ENCODE peak calls at places on chromosomes 4 and X, in six cellular contexts. One of them, this sample, is unnamed.
A peak's percentile ranks its signal among the peaks of the same experiment; 100 is the strongest.

GRCh38 chr4:40335508-40335860 is 351 bp downstream of the CHRNA9 start:
- DNase-seq in substantia nigra: no peak
- DNase-seq in IMR-90: peak; percentile 37
- DNase-seq in kidney tubule cell: peak; percentile 63
- DNase-seq in NCI-H510A treated with DMSO at 0.1 percent for 48 hours: no peak
- DNase-seq in upper lobe of right lung: no peak
- DNase-seq in this sample: peak; percentile 32

GRCh38 chrX:103791233-103791632 is 14.6 kb downstream of the PLP1 start:
- DNase-seq in upper lobe of right lung: no peak
- DNase-seq in NCI-H510A treated with DMSO at 0.1 percent for 48 hours: no peak
- DNase-seq in substantia nigra: no peak
- DNase-seq in IMR-90: peak; percentile 27
- DNase-seq in kidney tubule cell: no peak
- DNase-seq in this sample: no peak

GRCh38 chrX:135484636-135485289 is 35.7 kb upstream of the INTS6L start:
- DNase-seq in NCI-H510A treated with DMSO at 0.1 percent for 48 hours: no peak
- DNase-seq in IMR-90: peak; percentile 57
- DNase-seq in kidney tubule cell: peak; percentile 46
- DNase-seq in substantia nigra: no peak
- DNase-seq in upper lobe of right lung: no peak
- DNase-seq in this sample: no peak

GRCh38 chr4:89196745-89197144 is 85.4 kb downstream of the TIGD2 start:
- DNase-seq in upper lobe of right lung: no peak
- DNase-seq in NCI-H510A treated with DMSO at 0.1 percent for 48 hours: no peak
- DNase-seq in kidney tubule cell: peak; percentile 46
- DNase-seq in substantia nigra: no peak
- DNase-seq in IMR-90: no peak
- DNase-seq in this sample: no peak

GRCh38 chr4:155025762-155026457 is 182.5 kb upstream of the NPY2R start:
- DNase-seq in substantia nigra: no peak
- DNase-seq in upper lobe of right lung: no peak
- DNase-seq in kidney tubule cell: peak; percentile 51
- DNase-seq in NCI-H510A treated with DMSO at 0.1 percent for 48 hours: no peak
- DNase-seq in IMR-90: no peak
- DNase-seq in this sample: no peak

GRCh38 chr4:3241905-3242304 is 7.1 kb upstream of the MSANTD1 start:
- DNase-seq in upper lobe of right lung: no peak
- DNase-seq in IMR-90: peak; percentile 89
- DNase-seq in NCI-H510A treated with DMSO at 0.1 percent for 48 hours: no peak
- DNase-seq in kidney tubule cell: no peak
- DNase-seq in substantia nigra: no peak
- DNase-seq in this sample: no peak

GRCh38 chrX:13899607-13900006 is 82.7 kb upstream of the GPM6B start:
- DNase-seq in upper lobe of right lung: no peak
- DNase-seq in IMR-90: peak; percentile 97
- DNase-seq in NCI-H510A treated with DMSO at 0.1 percent for 48 hours: no peak
- DNase-seq in substantia nigra: no peak
- DNase-seq in kidney tubule cell: peak; percentile 95
- DNase-seq in this sample: no peak

GRCh38 chrX:153378607-153379006 is 22.5 kb downstream of the PNMA6E start:
- DNase-seq in NCI-H510A treated with DMSO at 0.1 percent for 48 hours: no peak
- DNase-seq in upper lobe of right lung: no peak
- DNase-seq in kidney tubule cell: no peak
- DNase-seq in substantia nigra: no peak
- DNase-seq in IMR-90: no peak
- DNase-seq in this sample: peak; percentile 75

GRCh38 chr4:128315756-128316520 is 28.3 kb upstream of the PGRMC2 start:
- DNase-seq in kidney tubule cell: peak; percentile 28
- DNase-seq in NCI-H510A treated with DMSO at 0.1 percent for 48 hours: no peak
- DNase-seq in substantia nigra: no peak
- DNase-seq in IMR-90: no peak
- DNase-seq in upper lobe of right lung: no peak
- DNase-seq in this sample: no peak

GRCh38 chr4:8115916-8116315 is 42.7 kb downstream of the ABLIM2 start:
- DNase-seq in IMR-90: no peak
- DNase-seq in upper lobe of right lung: no peak
- DNase-seq in kidney tubule cell: no peak
- DNase-seq in NCI-H510A treated with DMSO at 0.1 percent for 48 hours: no peak
- DNase-seq in substantia nigra: no peak
- DNase-seq in this sample: peak; percentile 81

GRCh38 chr4:91058345-91058744 is 931.2 kb downstream of the CCSER1 start:
- DNase-seq in upper lobe of right lung: no peak
- DNase-seq in IMR-90: peak; percentile 0
- DNase-seq in kidney tubule cell: peak; percentile 19
- DNase-seq in substantia nigra: no peak
- DNase-seq in NCI-H510A treated with DMSO at 0.1 percent for 48 hours: no peak
- DNase-seq in this sample: no peak

GRCh38 chrX:14801136-14801535 is 71.7 kb downstream of the FANCB start:
- DNase-seq in substantia nigra: no peak
- DNase-seq in upper lobe of right lung: no peak
- DNase-seq in IMR-90: peak; percentile 19
- DNase-seq in kidney tubule cell: peak; percentile 8
- DNase-seq in NCI-H510A treated with DMSO at 0.1 percent for 48 hours: no peak
- DNase-seq in this sample: no peak

GRCh38 chr4:73617256-73617655 is 3.0 kb downstream of the RASSF6 start:
- DNase-seq in IMR-90: no peak
- DNase-seq in NCI-H510A treated with DMSO at 0.1 percent for 48 hours: peak; percentile 33
- DNase-seq in substantia nigra: no peak
- DNase-seq in upper lobe of right lung: no peak
- DNase-seq in kidney tubule cell: peak; percentile 59
- DNase-seq in this sample: no peak

GRCh38 chr4:122536001-122536400 is 79.5 kb upstream of the IL2 start:
- DNase-seq in IMR-90: peak; percentile 1
- DNase-seq in substantia nigra: no peak
- DNase-seq in upper lobe of right lung: no peak
- DNase-seq in NCI-H510A treated with DMSO at 0.1 percent for 48 hours: no peak
- DNase-seq in kidney tubule cell: no peak
- DNase-seq in this sample: no peak

GRCh38 chr4:38119663-38120374 is 159.6 kb downstream of the PTTG2 start:
- DNase-seq in NCI-H510A treated with DMSO at 0.1 percent for 48 hours: no peak
- DNase-seq in IMR-90: peak; percentile 88
- DNase-seq in substantia nigra: no peak
- DNase-seq in upper lobe of right lung: no peak
- DNase-seq in kidney tubule cell: peak; percentile 87
- DNase-seq in this sample: no peak

GRCh38 chr4:151153585-151153984 is 54.2 kb downstream of the RPS3A start:
- DNase-seq in IMR-90: no peak
- DNase-seq in substantia nigra: no peak
- DNase-seq in kidney tubule cell: no peak
- DNase-seq in NCI-H510A treated with DMSO at 0.1 percent for 48 hours: no peak
- DNase-seq in upper lobe of right lung: no peak
- DNase-seq in this sample: no peak

GRCh38 chr4:188437535-188437934 is 298.3 kb downstream of the TRIML1 start:
- DNase-seq in IMR-90: no peak
- DNase-seq in NCI-H510A treated with DMSO at 0.1 percent for 48 hours: no peak
- DNase-seq in upper lobe of right lung: no peak
- DNase-seq in kidney tubule cell: peak; percentile 24
- DNase-seq in substantia nigra: no peak
- DNase-seq in this sample: no peak

GRCh38 chr4:95465010-95465409 is 83.8 kb downstream of the UNC5C start:
- DNase-seq in substantia nigra: no peak
- DNase-seq in kidney tubule cell: peak; percentile 3
- DNase-seq in IMR-90: no peak
- DNase-seq in upper lobe of right lung: no peak
- DNase-seq in NCI-H510A treated with DMSO at 0.1 percent for 48 hours: no peak
- DNase-seq in this sample: peak; percentile 18

GRCh38 chrX:37921758-37922157 is 74.4 kb upstream of the DYNLT3 start:
- DNase-seq in kidney tubule cell: peak; percentile 31
- DNase-seq in upper lobe of right lung: no peak
- DNase-seq in substantia nigra: no peak
- DNase-seq in IMR-90: peak; percentile 66
- DNase-seq in NCI-H510A treated with DMSO at 0.1 percent for 48 hours: no peak
- DNase-seq in this sample: no peak

GRCh38 chr4:152938237-152938969 is 2.3 kb downstream of the FHDC1 start:
- DNase-seq in NCI-H510A treated with DMSO at 0.1 percent for 48 hours: no peak
- DNase-seq in IMR-90: no peak
- DNase-seq in upper lobe of right lung: no peak
- DNase-seq in kidney tubule cell: peak; percentile 27
- DNase-seq in substantia nigra: no peak
- DNase-seq in this sample: no peak

GRCh38 chrX:86421771-86422170 is 273.5 kb downstream of the DACH2 start:
- DNase-seq in NCI-H510A treated with DMSO at 0.1 percent for 48 hours: no peak
- DNase-seq in substantia nigra: no peak
- DNase-seq in IMR-90: no peak
- DNase-seq in upper lobe of right lung: no peak
- DNase-seq in kidney tubule cell: no peak
- DNase-seq in this sample: no peak

GRCh38 chrX:103254171-103254824 is 657 bp downstream of the TCEAL8 start:
- DNase-seq in NCI-H510A treated with DMSO at 0.1 percent for 48 hours: peak; percentile 88
- DNase-seq in upper lobe of right lung: peak; percentile 78
- DNase-seq in IMR-90: peak; percentile 23
- DNase-seq in kidney tubule cell: peak; percentile 63
- DNase-seq in substantia nigra: peak; percentile 2
- DNase-seq in this sample: no peak

GRCh38 chr4:94595880-94596483 is 144.2 kb downstream of the PDLIM5 start:
- DNase-seq in substantia nigra: no peak
- DNase-seq in kidney tubule cell: peak; percentile 56
- DNase-seq in IMR-90: peak; percentile 74
- DNase-seq in NCI-H510A treated with DMSO at 0.1 percent for 48 hours: peak; percentile 61
- DNase-seq in upper lobe of right lung: no peak
- DNase-seq in this sample: no peak

GRCh38 chr4:124276461-124276860 is 436.1 kb downstream of the ANKRD50 start:
- DNase-seq in substantia nigra: no peak
- DNase-seq in upper lobe of right lung: no peak
- DNase-seq in IMR-90: peak; percentile 24
- DNase-seq in NCI-H510A treated with DMSO at 0.1 percent for 48 hours: no peak
- DNase-seq in kidney tubule cell: no peak
- DNase-seq in this sample: no peak

GRCh38 chr4:57424231-57424897 is 314.2 kb upstream of the IGFBP7 start:
- DNase-seq in substantia nigra: no peak
- DNase-seq in NCI-H510A treated with DMSO at 0.1 percent for 48 hours: no peak
- DNase-seq in kidney tubule cell: peak; percentile 92
- DNase-seq in IMR-90: peak; percentile 14
- DNase-seq in upper lobe of right lung: no peak
- DNase-seq in this sample: no peak

GRCh38 chrX:44784241-44784640 is 59.6 kb upstream of the DUSP21 start:
- DNase-seq in substantia nigra: no peak
- DNase-seq in kidney tubule cell: peak; percentile 30
- DNase-seq in NCI-H510A treated with DMSO at 0.1 percent for 48 hours: no peak
- DNase-seq in IMR-90: no peak
- DNase-seq in upper lobe of right lung: no peak
- DNase-seq in this sample: peak; percentile 3

This sample was measured in osteoblast.